ENCODE peak calls at places on chromosomes 5 and 9, in eight cellular contexts. One of them, this sample, is unnamed.

GRCh38 chr5:90932052-90932699 is 373.6 kb downstream of the ADGRV1 start:
- DNase-seq in RWPE2: no peak
- DNase-seq in mammary epithelial cell: peak; percentile 56
- DNase-seq in IMR-90: peak; percentile 70
- DNase-seq in iPS DF 6.9: peak; percentile 55
- DNase-seq in pancreas: no peak
- DNase-seq in substantia nigra: peak; percentile 1
- DNase-seq in lung: peak; percentile 58
- DNase-seq in this sample: peak; percentile 64

GRCh38 chr9:28662675-28663074 is 1089.4 kb upstream of the C9orf72 start:
- DNase-seq in iPS DF 6.9: no peak
- DNase-seq in mammary epithelial cell: no peak
- DNase-seq in lung: no peak
- DNase-seq in pancreas: no peak
- DNase-seq in IMR-90: no peak
- DNase-seq in RWPE2: no peak
- DNase-seq in substantia nigra: no peak
- DNase-seq in this sample: no peak

GRCh38 chr5:173233347-173234128 is 1.5 kb downstream of the NKX2-5 start:
- DNase-seq in iPS DF 6.9: no peak
- DNase-seq in lung: no peak
- DNase-seq in substantia nigra: no peak
- DNase-seq in pancreas: no peak
- DNase-seq in RWPE2: no peak
- DNase-seq in mammary epithelial cell: no peak
- DNase-seq in IMR-90: no peak
- DNase-seq in this sample: no peak

GRCh38 chr5:83029-83428 is 8.9 kb upstream of the PLEKHG4B start:
- DNase-seq in mammary epithelial cell: no peak
- DNase-seq in substantia nigra: no peak
- DNase-seq in IMR-90: no peak
- DNase-seq in iPS DF 6.9: no peak
- DNase-seq in lung: no peak
- DNase-seq in RWPE2: no peak
- DNase-seq in pancreas: no peak
- DNase-seq in this sample: no peak

GRCh38 chr9:128494108-128494742 is 10.3 kb upstream of the GLE1 start:
- DNase-seq in pancreas: peak; percentile 80
- DNase-seq in iPS DF 6.9: no peak
- DNase-seq in RWPE2: no peak
- DNase-seq in substantia nigra: no peak
- DNase-seq in IMR-90: no peak
- DNase-seq in lung: peak; percentile 40
- DNase-seq in mammary epithelial cell: no peak
- DNase-seq in this sample: peak; percentile 74

GRCh38 chr5:14458414-14458813 is 123.2 kb upstream of the OTULINL start:
- DNase-seq in RWPE2: no peak
- DNase-seq in iPS DF 6.9: no peak
- DNase-seq in lung: no peak
- DNase-seq in IMR-90: no peak
- DNase-seq in substantia nigra: no peak
- DNase-seq in mammary epithelial cell: no peak
- DNase-seq in pancreas: no peak
- DNase-seq in this sample: no peak

GRCh38 chr5:22835630-22836029 is 17.5 kb downstream of the CDH12 start:
- DNase-seq in RWPE2: no peak
- DNase-seq in mammary epithelial cell: no peak
- DNase-seq in IMR-90: no peak
- DNase-seq in substantia nigra: no peak
- DNase-seq in iPS DF 6.9: no peak
- DNase-seq in pancreas: no peak
- DNase-seq in lung: no peak
- DNase-seq in this sample: no peak

GRCh38 chr9:105158898-105159297 is 85.6 kb upstream of the SLC44A1 start:
- DNase-seq in RWPE2: no peak
- DNase-seq in IMR-90: no peak
- DNase-seq in lung: no peak
- DNase-seq in pancreas: no peak
- DNase-seq in mammary epithelial cell: no peak
- DNase-seq in iPS DF 6.9: no peak
- DNase-seq in substantia nigra: no peak
- DNase-seq in this sample: no peak

GRCh38 chr5:167261309-167262100 is 1029.9 kb upstream of the WWC1 start:
- DNase-seq in pancreas: no peak
- DNase-seq in lung: no peak
- DNase-seq in mammary epithelial cell: peak; percentile 2
- DNase-seq in substantia nigra: no peak
- DNase-seq in RWPE2: no peak
- DNase-seq in iPS DF 6.9: peak; percentile 37
- DNase-seq in IMR-90: no peak
- DNase-seq in this sample: no peak

GRCh38 chr9:16082796-16083195 is 530.0 kb downstream of the CCDC171 start:
- DNase-seq in iPS DF 6.9: no peak
- DNase-seq in substantia nigra: no peak
- DNase-seq in mammary epithelial cell: no peak
- DNase-seq in pancreas: no peak
- DNase-seq in IMR-90: peak; percentile 57
- DNase-seq in RWPE2: no peak
- DNase-seq in lung: no peak
- DNase-seq in this sample: no peak

GRCh38 chr9:22682536-22683392 is 236.1 kb downstream of the DMRTA1 start:
- DNase-seq in lung: no peak
- DNase-seq in substantia nigra: no peak
- DNase-seq in pancreas: no peak
- DNase-seq in RWPE2: no peak
- DNase-seq in mammary epithelial cell: peak; percentile 62
- DNase-seq in iPS DF 6.9: no peak
- DNase-seq in IMR-90: peak; percentile 89
- DNase-seq in this sample: no peak

GRCh38 chr5:14216902-14217301 is 73.8 kb downstream of the TRIO start:
- DNase-seq in substantia nigra: no peak
- DNase-seq in mammary epithelial cell: no peak
- DNase-seq in RWPE2: no peak
- DNase-seq in iPS DF 6.9: peak; percentile 27
- DNase-seq in pancreas: no peak
- DNase-seq in lung: peak; percentile 77
- DNase-seq in IMR-90: no peak
- DNase-seq in this sample: no peak

GRCh38 chr5:126137771-126138474 is 285.3 kb upstream of the GRAMD2B start:
- DNase-seq in RWPE2: no peak
- DNase-seq in mammary epithelial cell: no peak
- DNase-seq in lung: no peak
- DNase-seq in substantia nigra: no peak
- DNase-seq in iPS DF 6.9: no peak
- DNase-seq in IMR-90: no peak
- DNase-seq in pancreas: no peak
- DNase-seq in this sample: no peak

GRCh38 chr5:91074615-91075014 is 308.5 kb downstream of the ARRDC3 start:
- DNase-seq in iPS DF 6.9: no peak
- DNase-seq in RWPE2: no peak
- DNase-seq in lung: peak; percentile 34
- DNase-seq in substantia nigra: no peak
- DNase-seq in IMR-90: peak; percentile 89
- DNase-seq in mammary epithelial cell: peak; percentile 36
- DNase-seq in pancreas: no peak
- DNase-seq in this sample: no peak

GRCh38 chr9:88922091-88922490 is 69.2 kb upstream of the S1PR3 start:
- DNase-seq in IMR-90: no peak
- DNase-seq in RWPE2: no peak
- DNase-seq in mammary epithelial cell: no peak
- DNase-seq in pancreas: no peak
- DNase-seq in iPS DF 6.9: no peak
- DNase-seq in substantia nigra: no peak
- DNase-seq in lung: no peak
- DNase-seq in this sample: no peak

GRCh38 chr5:157143127-157143959 is 678 bp upstream of the MED7 start:
- DNase-seq in substantia nigra: peak; percentile 30
- DNase-seq in lung: peak; percentile 51
- DNase-seq in RWPE2: no peak
- DNase-seq in mammary epithelial cell: no peak
- DNase-seq in pancreas: peak; percentile 69
- DNase-seq in iPS DF 6.9: no peak
- DNase-seq in IMR-90: peak; percentile 6
- DNase-seq in this sample: peak; percentile 68

GRCh38 chr9:27572918-27573698 is at the start of gene C9orf72:
- DNase-seq in pancreas: peak; percentile 93
- DNase-seq in RWPE2: peak; percentile 74
- DNase-seq in lung: peak; percentile 78
- DNase-seq in substantia nigra: peak; percentile 83
- DNase-seq in iPS DF 6.9: no peak
- DNase-seq in IMR-90: peak; percentile 31
- DNase-seq in mammary epithelial cell: no peak
- DNase-seq in this sample: peak; percentile 65

GRCh38 chr5:14364096-14364495 is 217.5 kb upstream of the OTULINL start:
- DNase-seq in IMR-90: no peak
- DNase-seq in iPS DF 6.9: no peak
- DNase-seq in lung: no peak
- DNase-seq in pancreas: no peak
- DNase-seq in mammary epithelial cell: no peak
- DNase-seq in substantia nigra: no peak
- DNase-seq in RWPE2: no peak
- DNase-seq in this sample: no peak

DNA sequence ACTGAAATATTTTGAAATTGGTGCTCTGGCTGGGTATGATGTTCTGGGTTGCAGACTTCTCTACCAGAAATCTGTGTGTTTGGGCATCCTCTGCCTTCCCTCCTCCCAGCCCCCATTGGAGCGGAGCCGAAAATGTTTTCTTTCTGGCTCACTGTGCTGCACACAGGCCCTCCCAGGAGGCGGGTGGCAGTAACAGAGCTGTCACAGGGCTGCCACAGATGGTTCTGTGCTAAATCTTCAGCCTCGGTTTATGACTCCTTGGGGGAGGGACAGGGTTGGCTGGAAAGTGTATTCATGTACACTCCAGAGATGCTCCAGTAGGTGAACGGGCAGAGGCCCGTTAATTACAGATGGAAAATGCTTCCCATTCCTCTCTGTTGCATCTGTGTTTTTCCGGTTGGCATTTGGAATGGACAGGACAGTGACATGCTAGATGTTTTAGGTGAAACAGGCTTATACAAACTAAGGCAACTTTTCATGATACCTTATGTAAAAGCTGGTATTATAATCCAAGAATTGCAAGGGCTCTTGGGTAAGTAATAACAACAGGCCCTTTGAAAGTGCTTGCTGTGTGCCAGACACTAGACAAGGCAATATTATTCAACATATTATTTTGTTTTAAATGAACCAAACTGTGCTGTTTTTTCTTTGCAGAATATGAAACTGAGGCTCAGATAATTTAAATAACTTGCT is 180.2 kb downstream of the ADCY2 start:
- DNase-seq in lung: no peak
- DNase-seq in substantia nigra: peak; percentile 61
- DNase-seq in IMR-90: no peak
- DNase-seq in mammary epithelial cell: no peak
- DNase-seq in pancreas: no peak
- DNase-seq in RWPE2: no peak
- DNase-seq in iPS DF 6.9: no peak
- DNase-seq in this sample: no peak
- H3K27ac ChIP-seq in lung: no peak overlapping the region
- H3K27ac ChIP-seq in substantia nigra: peak overlapping the region; percentile 8
- H3K27ac ChIP-seq in IMR-90: no peak overlapping the region
- H3K27ac ChIP-seq in mammary epithelial cell: no peak overlapping the region
- H3K27ac ChIP-seq in pancreas: no peak overlapping the region
- H3K27ac ChIP-seq in RWPE2: no peak overlapping the region
- H3K27ac ChIP-seq in iPS DF 6.9: no peak overlapping the region
- H3K27ac ChIP-seq in this sample: no peak overlapping the region

GRCh38 chr5:38736089-38736488 is 109.7 kb upstream of the OSMR start:
- DNase-seq in IMR-90: no peak
- DNase-seq in mammary epithelial cell: no peak
- DNase-seq in iPS DF 6.9: no peak
- DNase-seq in RWPE2: no peak
- DNase-seq in pancreas: no peak
- DNase-seq in substantia nigra: no peak
- DNase-seq in lung: no peak
- DNase-seq in this sample: no peak

GRCh38 chr5:38731461-38731860 is 114.4 kb upstream of the OSMR start:
- DNase-seq in substantia nigra: no peak
- DNase-seq in lung: no peak
- DNase-seq in IMR-90: no peak
- DNase-seq in pancreas: no peak
- DNase-seq in iPS DF 6.9: no peak
- DNase-seq in RWPE2: no peak
- DNase-seq in mammary epithelial cell: no peak
- DNase-seq in this sample: no peak

GRCh38 chr5:38738898-38739743 is 106.7 kb upstream of the OSMR start:
- DNase-seq in substantia nigra: no peak
- DNase-seq in RWPE2: no peak
- DNase-seq in iPS DF 6.9: no peak
- DNase-seq in IMR-90: no peak
- DNase-seq in pancreas: no peak
- DNase-seq in mammary epithelial cell: peak; percentile 41
- DNase-seq in lung: no peak
- DNase-seq in this sample: no peak

GRCh38 chr5:38734353-38734752 is 111.5 kb upstream of the OSMR start:
- DNase-seq in mammary epithelial cell: no peak
- DNase-seq in lung: no peak
- DNase-seq in substantia nigra: no peak
- DNase-seq in RWPE2: no peak
- DNase-seq in pancreas: no peak
- DNase-seq in IMR-90: no peak
- DNase-seq in iPS DF 6.9: peak; percentile 31
- DNase-seq in this sample: no peak
- H3K27ac ChIP-seq in mammary epithelial cell: no peak overlapping the region
- H3K27ac ChIP-seq in lung: no peak overlapping the region
- H3K27ac ChIP-seq in substantia nigra: no peak overlapping the region
- H3K27ac ChIP-seq in RWPE2: no peak overlapping the region
- H3K27ac ChIP-seq in pancreas: no peak overlapping the region
- H3K27ac ChIP-seq in IMR-90: no peak overlapping the region
- H3K27ac ChIP-seq in iPS DF 6.9: no peak overlapping the region
- H3K27ac ChIP-seq in this sample: no peak overlapping the region

GRCh38 chr5:151040211-151040747 is 19.9 kb downstream of the GPX3 start:
- DNase-seq in iPS DF 6.9: no peak
- DNase-seq in mammary epithelial cell: peak; percentile 82
- DNase-seq in pancreas: peak; percentile 16
- DNase-seq in IMR-90: peak; percentile 33
- DNase-seq in RWPE2: no peak
- DNase-seq in lung: no peak
- DNase-seq in substantia nigra: no peak
- DNase-seq in this sample: no peak
- H3K27ac ChIP-seq in iPS DF 6.9: no peak overlapping the region
- H3K27ac ChIP-seq in mammary epithelial cell: peak overlapping the region; percentile 77
- H3K27ac ChIP-seq in pancreas: no peak overlapping the region
- H3K27ac ChIP-seq in IMR-90: no peak overlapping the region
- H3K27ac ChIP-seq in RWPE2: peak overlapping the region; percentile 52
- H3K27ac ChIP-seq in lung: peak overlapping the region; percentile 42
- H3K27ac ChIP-seq in substantia nigra: no peak overlapping the region
- H3K27ac ChIP-seq in this sample: peak overlapping the region; percentile 24

DNA sequence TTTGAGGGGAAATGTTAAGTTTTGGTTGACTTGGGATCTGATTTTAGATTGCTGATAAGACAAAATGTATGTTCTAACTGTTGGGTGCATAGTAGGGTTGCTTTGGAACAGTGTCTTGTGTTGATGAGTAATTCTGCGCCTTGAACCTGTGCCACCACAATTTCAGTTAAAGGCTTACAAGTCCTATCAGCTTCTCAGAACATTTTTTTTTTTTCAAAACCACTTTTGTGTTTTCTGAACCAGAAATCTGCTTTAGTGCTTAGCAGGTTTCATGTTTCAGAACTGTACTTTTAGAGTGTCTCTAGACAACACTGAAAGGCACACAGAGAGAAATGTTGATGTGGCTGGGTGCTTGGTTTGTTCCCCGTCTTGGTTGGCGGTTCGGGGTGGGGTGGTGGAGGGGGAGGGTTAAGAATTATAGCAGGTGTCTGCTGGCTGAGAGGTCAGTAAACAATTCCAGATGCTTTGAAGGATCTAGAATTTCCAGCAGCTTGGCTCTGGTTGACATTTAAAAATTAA is 84.6 kb downstream of the ANKRD55 start:
- DNase-seq in mammary epithelial cell: no peak
- DNase-seq in iPS DF 6.9: no peak
- DNase-seq in substantia nigra: no peak
- DNase-seq in pancreas: peak; percentile 65
- DNase-seq in lung: no peak
- DNase-seq in IMR-90: no peak
- DNase-seq in RWPE2: no peak
- DNase-seq in this sample: no peak
- H3K27ac ChIP-seq in mammary epithelial cell: no peak overlapping the region
- H3K27ac ChIP-seq in iPS DF 6.9: no peak overlapping the region
- H3K27ac ChIP-seq in substantia nigra: no peak overlapping the region
- H3K27ac ChIP-seq in pancreas: peak overlapping the region; percentile 77
- H3K27ac ChIP-seq in lung: no peak overlapping the region
- H3K27ac ChIP-seq in IMR-90: no peak overlapping the region
- H3K27ac ChIP-seq in RWPE2: no peak overlapping the region
- H3K27ac ChIP-seq in this sample: no peak overlapping the region